ENCODE peak calls at places on chromosome 4, in nine cellular contexts. T is GM06990, D is fibroblast of lung, F is brain microvascular endothelial cell, I is epithelial cell of esophagus, Y is cardiac muscle cell, N is left ventricle myocardium inferior, Z is AG09309, X is astrocyte of the cerebellum. M is an unnamed sample.

GRCh38 chr4:102165584-102165983 is 179.7 kb downstream of the SLC39A8 start:
- DNase-seq in T (no peak), D (no peak), F (no peak), I (no peak), Y (no peak), N (no peak), Z (no peak), X (no peak), M (no peak)

GRCh38 chr4:32841217-32841616 is 2121.0 kb downstream of the PCDH7 start:
- DNase-seq in T (no peak), D (no peak), F (no peak), I (no peak), Y (no peak), N (no peak), Z (no peak), X (no peak), M (no peak)

GRCh38 chr4:74320559-74321118 is 12.4 kb downstream of the EPGN start:
- DNase-seq in T (peak), D (peak), F (peak), I (peak), Y (peak), N (no peak), Z (no peak), X (peak), M (peak)

GRCh38 chr4:13528823-13529129 is 15.5 kb downstream of the NKX3-2 start:
- DNase-seq in T (no peak), D (no peak), F (no peak), I (no peak), Y (no peak), N (no peak), Z (no peak), X (no peak), M (no peak)

GRCh38 chr4:7275490-7276154 is 83.3 kb downstream of the SORCS2 start:
- DNase-seq in T (no peak), D (no peak), F (no peak), I (no peak), Y (no peak), N (no peak), Z (no peak), X (no peak), M (no peak)

GRCh38 chr4:109648266-109648996 is 54.8 kb downstream of the CASP6 start:
- DNase-seq in T (peak), D (no peak), F (peak), I (peak), Y (no peak), N (no peak), Z (no peak), X (no peak), M (no peak)

GRCh38 chr4:110109455-110109854 is 89.0 kb downstream of the ELOVL6 start:
- DNase-seq in T (no peak), D (peak), F (no peak), I (no peak), Y (no peak), N (no peak), Z (no peak), X (no peak), M (no peak)

GRCh38 chr4:178293601-178294000 is 851.4 kb upstream of the AGA start:
- DNase-seq in T (no peak), D (no peak), F (no peak), I (no peak), Y (no peak), N (no peak), Z (no peak), X (no peak), M (no peak)

GRCh38 chr4:70583952-70584834 is 7.9 kb upstream of the AMBN start:
- DNase-seq in T (no peak), D (no peak), F (no peak), I (peak), Y (no peak), N (no peak), Z (no peak), X (no peak), M (no peak)

GRCh38 chr4:159052315-159052714 is 50.6 kb upstream of the RAPGEF2 start:
- DNase-seq in T (peak), D (no peak), F (no peak), I (no peak), Y (no peak), N (no peak), Z (no peak), X (no peak), M (no peak)

GRCh38 chr4:168755643-168756482 is 254.2 kb downstream of the CBR4 start:
- DNase-seq in T (no peak), D (peak), F (peak), I (peak), Y (no peak), N (no peak), Z (no peak), X (no peak), M (no peak)

GRCh38 chr4:125011646-125012045 is 299.1 kb upstream of the ANKRD50 start:
- DNase-seq in T (no peak), D (peak), F (no peak), I (no peak), Y (no peak), N (no peak), Z (no peak), X (no peak), M (no peak)

GRCh38 chr4:96736352-96736889 is 896.5 kb downstream of the PDHA2 start:
- DNase-seq in T (no peak), D (peak), F (peak), I (peak), Y (peak), N (no peak), Z (no peak), X (peak), M (no peak)

GRCh38 chr4:104811727-104812126 is 317.0 kb upstream of the CXXC4 start:
- DNase-seq in T (no peak), D (no peak), F (no peak), I (no peak), Y (no peak), N (no peak), Z (no peak), X (no peak), M (no peak)

GRCh38 chr4:146255463-146255862 is 41.1 kb downstream of the REELD1 start:
- DNase-seq in T (no peak), D (peak), F (peak), I (no peak), Y (no peak), N (no peak), Z (peak), X (peak), M (peak)
- TF ChIP-seq CTCF in T (no peak), D (peak), F (peak), I (no peak), Y (no peak), N (no peak), Z (no peak), X (peak), M (no peak)

GRCh38 chr4:10019521-10020051 is 1.7 kb downstream of the SLC2A9 start:
- DNase-seq in T (no peak), D (no peak), F (no peak), I (peak), Y (no peak), N (peak), Z (no peak), X (no peak), M (no peak)

GRCh38 chr4:10020106-10020505 is 1.2 kb downstream of the SLC2A9 start:
- DNase-seq in T (no peak), D (no peak), F (no peak), I (no peak), Y (no peak), N (no peak), Z (no peak), X (no peak), M (no peak)

GRCh38 chr4:10022346-10023049 is 1.2 kb upstream of the SLC2A9 start:
- DNase-seq in T (no peak), D (no peak), F (no peak), I (peak), Y (no peak), N (peak), Z (no peak), X (no peak), M (no peak)

GRCh38 chr4:10023050-10023419 is 1.7 kb upstream of the SLC2A9 start:
- DNase-seq in T (no peak), D (no peak), F (no peak), I (no peak), Y (no peak), N (no peak), Z (no peak), X (no peak), M (no peak)

GRCh38 chr4:10020871-10021676 is at the start of gene SLC2A9:
- DNase-seq in T (no peak), D (no peak), F (no peak), I (peak), Y (no peak), N (peak), Z (no peak), X (no peak), M (no peak)
- H3K4me3 ChIP-seq in T (no peak), D (no peak), F (no peak), I (peak), Y (no peak), N (peak), Z (no peak), X (no peak), M (no peak)

DNA sequence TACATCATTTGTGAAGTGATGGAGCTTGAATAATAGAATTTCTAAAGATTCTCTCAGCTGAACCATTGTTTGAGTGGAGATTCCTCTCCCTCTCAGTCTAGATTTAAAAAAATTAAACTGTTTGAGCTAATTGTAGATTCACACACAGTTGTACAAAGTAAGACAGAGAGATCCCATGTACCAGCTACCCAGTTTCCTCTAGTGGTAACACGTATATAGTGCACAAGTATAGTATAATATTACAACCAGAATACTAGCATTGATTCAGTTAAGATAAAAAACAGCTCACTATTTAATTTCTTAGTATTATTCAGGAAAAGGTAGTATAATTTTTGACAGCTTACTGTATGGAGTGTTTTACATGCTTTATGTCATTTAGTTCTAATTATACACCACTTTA is 136.2 kb downstream of the SNCA start:
- DNase-seq in T (no peak), D (no peak), F (no peak), I (no peak), Y (no peak), N (no peak), Z (no peak), X (no peak), M (no peak)
- TF ChIP-seq CTCF in T (no peak), D (no peak), F (no peak), I (no peak), Y (no peak), N (no peak), Z (no peak), X (no peak), M (no peak)

GRCh38 chr4:1509366-1509765 is 103.1 kb upstream of the NKX1-1 start:
- DNase-seq in T (no peak), D (no peak), F (no peak), I (no peak), Y (no peak), N (no peak), Z (no peak), X (no peak), M (no peak)

GRCh38 chr4:1512738-1513660 is 106.8 kb upstream of the NKX1-1 start:
- DNase-seq in T (no peak), D (peak), F (no peak), I (no peak), Y (peak), N (peak), Z (no peak), X (no peak), M (no peak)

GRCh38 chr4:1511441-1512041 is 105.3 kb upstream of the NKX1-1 start:
- DNase-seq in T (no peak), D (peak), F (peak), I (no peak), Y (no peak), N (peak), Z (no peak), X (peak), M (no peak)

GRCh38 chr4:1512081-1512737 is 106.0 kb upstream of the NKX1-1 start:
- DNase-seq in T (no peak), D (no peak), F (no peak), I (no peak), Y (no peak), N (peak), Z (no peak), X (no peak), M (no peak)

GRCh38 chr4:1510931-1511330 is 104.7 kb upstream of the NKX1-1 start:
- DNase-seq in T (no peak), D (no peak), F (no peak), I (no peak), Y (no peak), N (no peak), Z (no peak), X (no peak), M (no peak)
- H3K4me3 ChIP-seq in T (no peak), D (no peak), F (no peak), I (no peak), Y (no peak), N (peak), Z (no peak), X (no peak), M (no peak)

DNA sequence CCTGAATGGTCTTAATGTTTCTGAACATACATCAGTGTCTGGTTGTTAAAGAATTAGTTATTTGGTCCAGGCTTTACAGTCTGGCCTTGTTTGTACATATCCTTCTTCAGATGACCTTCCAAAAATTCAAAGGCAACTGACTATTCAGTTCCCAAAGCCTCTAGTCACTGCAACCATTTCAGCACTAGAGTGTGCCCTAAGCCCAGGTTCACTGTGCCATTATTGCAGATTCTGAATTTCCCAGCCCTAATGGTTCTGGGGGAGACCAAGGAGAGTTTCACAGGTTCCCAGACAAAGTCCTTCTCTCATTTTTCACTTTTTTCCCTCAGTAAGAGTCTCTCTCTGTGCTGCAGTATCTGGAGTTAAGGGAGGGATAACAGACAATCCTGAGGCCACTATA is 235.8 kb downstream of the TRAM1L1 start:
- DNase-seq in T (no peak), D (no peak), F (no peak), I (no peak), Y (no peak), N (no peak), Z (no peak), X (no peak), M (no peak)
- TF ChIP-seq CTCF in T (no peak), D (no peak), F (peak), I (no peak), Y (no peak), N (no peak), Z (no peak), X (peak), M (no peak)

GRCh38 chr4:186166852-186167512 is 24.4 kb upstream of the CYP4V2 start:
- DNase-seq in T (no peak), D (no peak), F (no peak), I (no peak), Y (no peak), N (no peak), Z (no peak), X (no peak), M (no peak)
- H3K4me3 ChIP-seq in T (no peak), D (no peak), F (no peak), I (no peak), Y (no peak), N (no peak), Z (no peak), X (no peak), M (no peak)

DNA sequence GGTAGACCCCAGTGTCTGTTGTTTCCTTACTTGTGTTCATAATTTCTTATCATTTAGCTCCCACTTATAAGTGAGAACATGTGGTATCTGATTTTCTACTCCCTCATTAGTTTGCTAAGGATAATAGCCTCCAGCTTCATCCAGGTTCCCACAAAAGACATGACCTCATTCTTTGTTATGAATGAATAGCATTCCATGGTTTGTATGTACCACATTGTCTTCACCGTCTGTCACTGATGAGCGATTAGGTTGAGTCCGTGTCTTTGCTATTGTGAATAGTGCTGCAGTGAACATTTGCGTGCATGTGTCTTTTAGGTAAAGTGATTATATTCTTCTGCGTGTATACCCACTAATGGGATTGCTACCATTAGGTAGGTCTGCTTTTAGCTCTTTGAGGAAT is 624.3 kb upstream of the EPHA5 start:
- DNase-seq in T (no peak), D (peak), F (peak), I (peak), Y (no peak), N (no peak), Z (no peak), X (peak), M (no peak)
- TF ChIP-seq CTCF in T (no peak), D (no peak), F (no peak), I (no peak), Y (no peak), N (no peak), Z (no peak), X (no peak), M (no peak)

DNA sequence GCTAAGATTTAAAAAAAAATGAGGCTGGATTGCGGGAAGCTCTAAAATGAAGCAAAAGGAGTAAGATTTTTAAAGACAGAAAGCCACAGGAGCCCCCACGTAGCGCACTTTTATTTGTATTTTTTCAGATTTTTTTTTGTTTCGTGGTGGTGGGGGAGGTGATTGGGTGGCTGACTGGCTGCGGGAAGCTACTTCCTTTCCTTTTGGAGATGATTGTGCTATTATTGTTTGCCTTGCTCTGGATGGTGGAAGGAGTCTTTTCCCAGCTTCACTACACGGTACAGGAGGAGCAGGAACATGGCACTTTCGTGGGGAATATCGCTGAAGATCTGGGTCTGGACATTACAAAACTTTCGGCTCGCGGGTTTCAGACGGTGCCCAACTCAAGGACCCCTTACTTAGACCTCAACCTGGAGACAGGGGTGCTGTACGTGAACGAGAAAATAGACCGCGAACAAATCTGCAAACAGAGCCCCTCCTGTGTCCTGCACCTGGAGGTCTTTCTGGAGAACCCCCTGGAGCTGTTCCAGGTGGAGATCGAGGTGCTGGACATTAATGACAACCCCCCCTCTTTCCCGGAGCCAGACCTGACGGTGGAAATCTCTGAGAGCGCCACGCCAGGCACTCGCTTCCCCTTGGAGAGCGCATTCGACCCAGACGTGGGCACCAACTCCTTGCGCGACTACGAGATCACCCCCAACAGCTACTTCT is 993 bp downstream of the PCDH10 start:
- DNase-seq in T (no peak), D (peak), F (no peak), I (no peak), Y (no peak), N (no peak), Z (no peak), X (no peak), M (no peak)
- H3K4me3 ChIP-seq in T (no peak), D (peak), F (peak), I (no peak), Y (peak), N (peak), Z (no peak), X (peak), M (no peak)

M was measured in HFF-Myc.